ENCODE peak calls at places on chromosomes 11 and 22, in six cellular contexts. B is HFF-Myc, G is adrenal gland, Y is mammary epithelial cell, S is cardiac muscle cell, C is psoas muscle. R is an unnamed sample.

GRCh38 chr22:49156662-49157285 is 670.9 kb downstream of the BRD1 start:
- DNase-seq in B (no peak), G (no peak), Y (no peak), S (no peak), C (no peak), R (peak)

GRCh38 chr22:35301370-35301874 is 1.7 kb downstream of the TOM1 start:
- DNase-seq in B (no peak), G (peak), Y (peak), S (peak), C (peak), R (peak)

GRCh38 chr22:44200451-44200850 is 19.7 kb downstream of the PARVG start:
- DNase-seq in B (no peak), G (no peak), Y (no peak), S (no peak), C (no peak), R (no peak)

GRCh38 chr11:69218271-69218682 is 62.5 kb downstream of the SMIM38 start:
- DNase-seq in B (peak), G (no peak), Y (no peak), S (no peak), C (no peak), R (no peak)

GRCh38 chr11:75597636-75598035 is 35.6 kb downstream of the SERPINH1 start:
- DNase-seq in B (no peak), G (no peak), Y (peak), S (peak), C (no peak), R (peak)

GRCh38 chr22:20583471-20583922 is 76.1 kb downstream of the MED15 start:
- DNase-seq in B (no peak), G (peak), Y (no peak), S (no peak), C (no peak), R (no peak)

GRCh38 chr11:56932572-56933235 is 56.0 kb upstream of the OR5AK2 start:
- DNase-seq in B (no peak), G (no peak), Y (peak), S (peak), C (no peak), R (peak)

GRCh38 chr22:21568207-21569075 is 927 bp downstream of the UBE2L3 start:
- DNase-seq in B (no peak), G (peak), Y (no peak), S (peak), C (no peak), R (no peak)

GRCh38 chr11:73361953-73362776 is 14.0 kb upstream of the RELT start:
- DNase-seq in B (no peak), G (no peak), Y (no peak), S (no peak), C (no peak), R (no peak)

GRCh38 chr11:17918049-17918605 is 94.7 kb downstream of the SERGEF start:
- DNase-seq in B (no peak), G (no peak), Y (no peak), S (no peak), C (no peak), R (no peak)

GRCh38 chr11:125433454-125434121 is 62.5 kb downstream of the FEZ1 start:
- DNase-seq in B (peak), G (peak), Y (peak), S (peak), C (peak), R (peak)

GRCh38 chr22:27107824-27108223 is 450.4 kb downstream of the MIAT start:
- DNase-seq in B (peak), G (peak), Y (peak), S (peak), C (peak), R (peak)

GRCh38 chr11:35305670-35306382 is 113.5 kb downstream of the SLC1A2 start:
- DNase-seq in B (no peak), G (peak), Y (no peak), S (peak), C (no peak), R (peak)

GRCh38 chr22:20418211-20418788 is 19.3 kb downstream of the SCARF2 start:
- DNase-seq in B (no peak), G (peak), Y (peak), S (peak), C (peak), R (peak)

GRCh38 chr11:28535677-28536076 is 427.5 kb downstream of the METTL15 start:
- DNase-seq in B (no peak), G (no peak), Y (peak), S (no peak), C (no peak), R (peak)

GRCh38 chr11:111512296-111513239 is at the start of gene BTG4:
- DNase-seq in B (no peak), G (peak), Y (no peak), S (peak), C (peak), R (no peak)

GRCh38 chr22:48943567-48944432 is 883.9 kb downstream of the BRD1 start:
- DNase-seq in B (no peak), G (no peak), Y (no peak), S (no peak), C (no peak), R (no peak)

GRCh38 chr11:56642339-56642738 is at the start of gene OR5AP2:
- DNase-seq in B (no peak), G (no peak), Y (no peak), S (no peak), C (no peak), R (no peak)

GRCh38 chr11:34274712-34275398 is 83.0 kb downstream of the ABTB2 start:
- DNase-seq in B (peak), G (peak), Y (peak), S (peak), C (peak), R (peak)

GRCh38 chr22:42773161-42773560 is 52.5 kb upstream of the A4GALT start:
- DNase-seq in B (no peak), G (no peak), Y (no peak), S (no peak), C (no peak), R (no peak)

GRCh38 chr11:109425554-109425953 is 3.6 kb downstream of the C11orf87 start:
- DNase-seq in B (no peak), G (no peak), Y (no peak), S (no peak), C (no peak), R (no peak)
- TF ChIP-seq CTCF in B (no peak), G (no peak), Y (peak), S (peak), C (no peak), R (no peak)

GRCh38 chr22:40107244-40107643 is 70.5 kb upstream of the TNRC6B start:
- DNase-seq in B (no peak), G (no peak), Y (no peak), S (no peak), C (no peak), R (no peak)
- H3K4me3 ChIP-seq in B (peak), G (peak), Y (peak), S (no peak), C (peak), R (no peak)

DNA sequence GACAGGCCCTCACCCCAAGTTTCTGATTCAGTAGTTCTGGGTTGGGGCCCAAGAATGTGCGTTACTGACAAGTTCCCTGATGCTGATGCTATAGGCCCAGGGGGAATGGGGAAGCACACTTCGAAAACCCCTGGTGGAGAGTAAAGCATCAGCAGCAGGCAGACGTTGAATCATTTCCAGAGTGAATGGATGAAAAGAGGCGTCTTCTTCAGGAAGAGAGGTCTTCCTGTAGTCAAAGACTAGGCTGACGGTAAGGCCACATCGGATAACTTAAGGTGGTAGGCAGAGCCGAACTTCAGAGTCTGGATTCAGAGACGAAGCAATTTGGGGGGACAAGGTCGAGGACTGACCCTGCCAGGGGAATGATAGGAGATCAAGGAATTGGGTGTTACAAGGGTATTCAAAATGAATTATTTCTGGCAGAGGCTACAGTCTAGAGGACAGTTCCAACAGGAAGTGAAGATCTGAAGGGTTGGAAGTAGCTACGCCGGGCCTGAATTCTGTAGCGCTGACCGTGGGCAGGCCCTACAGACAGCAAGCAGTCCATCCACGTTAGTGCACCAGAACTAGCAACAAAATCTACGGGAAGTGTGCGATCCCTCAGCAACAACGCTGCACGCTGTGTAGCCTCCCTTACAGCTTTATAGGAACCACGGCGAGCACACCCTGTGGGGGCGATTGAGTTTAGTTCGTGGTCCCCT is 862 bp upstream of the CENATAC start:
- DNase-seq in B (no peak), G (no peak), Y (peak), S (peak), C (no peak), R (no peak)
- TF ChIP-seq CTCF in B (peak), G (peak), Y (peak), S (peak), C (no peak), R (peak)

GRCh38 chr11:119205574-119206511 is at the start of gene CBL:
- DNase-seq in B (peak), G (peak), Y (peak), S (peak), C (peak), R (peak)
- H3K4me3 ChIP-seq in B (peak), G (peak), Y (peak), S (peak), C (peak), R (peak)

GRCh38 chr22:24106385-24107381 is 74.6 kb upstream of the SUSD2 start:
- DNase-seq in B (no peak), G (no peak), Y (no peak), S (no peak), C (no peak), R (no peak)
- TF ChIP-seq CTCF in B (peak), G (peak), Y (no peak), S (peak), C (peak), R (no peak)

DNA sequence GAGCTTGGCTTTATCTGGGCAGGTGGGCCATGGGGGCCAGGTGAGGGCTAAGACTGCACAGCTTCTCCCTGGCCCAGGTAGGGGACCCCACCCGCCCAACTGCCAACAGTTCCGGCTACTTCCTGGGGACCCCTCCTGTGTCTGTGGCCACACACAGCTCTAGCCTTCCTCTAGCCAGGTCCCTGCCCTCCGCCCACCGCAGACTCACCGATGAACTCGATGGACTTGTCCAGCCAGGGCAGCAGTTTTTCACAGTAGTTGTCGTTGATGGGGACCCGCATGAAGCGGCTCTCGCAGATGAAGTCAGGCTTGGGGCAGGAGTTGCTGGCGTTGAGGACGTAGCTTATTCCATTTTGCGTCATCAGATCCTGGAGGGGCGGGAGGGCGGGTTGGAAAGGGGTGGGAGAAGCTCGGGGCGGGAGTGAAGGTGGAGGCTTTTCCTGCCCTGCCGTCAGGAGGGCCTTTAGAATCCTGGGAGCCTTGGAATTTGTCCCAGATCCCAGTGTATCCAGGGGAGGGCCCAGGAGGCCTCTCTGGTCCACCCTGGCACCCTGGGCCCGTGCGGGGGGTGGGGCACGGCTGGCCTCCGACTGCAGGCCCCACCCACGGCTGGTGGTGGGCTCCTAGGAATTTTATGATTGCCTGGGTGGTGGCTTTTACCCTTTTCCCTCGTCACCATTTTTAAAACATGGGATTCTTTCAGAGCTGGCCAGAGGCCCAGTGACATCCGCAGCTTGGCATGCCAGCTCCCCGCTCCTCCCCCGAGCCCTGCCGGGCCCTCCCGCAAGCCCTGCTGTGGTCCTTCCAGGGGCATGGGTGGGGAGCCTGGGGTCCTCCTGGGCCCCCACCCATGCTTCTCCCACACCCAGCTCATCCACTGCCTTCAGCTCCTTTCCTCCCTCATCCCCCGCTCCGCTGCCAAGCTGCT is 13.9 kb downstream of the DUSP8 start:
- DNase-seq in B (no peak), G (peak), Y (no peak), S (peak), C (peak), R (peak)
- H3K4me3 ChIP-seq in B (no peak), G (no peak), Y (no peak), S (no peak), C (peak), R (no peak)

GRCh38 chr11:94857337-94857736 is 89.2 kb downstream of the AMOTL1 start:
- DNase-seq in B (no peak), G (no peak), Y (no peak), S (no peak), C (no peak), R (no peak)

GRCh38 chr11:94853836-94854235 is 85.7 kb downstream of the AMOTL1 start:
- DNase-seq in B (no peak), G (no peak), Y (no peak), S (no peak), C (no peak), R (no peak)

GRCh38 chr11:94854770-94855633 is 86.8 kb downstream of the AMOTL1 start:
- DNase-seq in B (no peak), G (no peak), Y (no peak), S (no peak), C (no peak), R (no peak)

GRCh38 chr11:94858012-94858705 is 90.0 kb downstream of the AMOTL1 start:
- DNase-seq in B (no peak), G (no peak), Y (no peak), S (no peak), C (no peak), R (no peak)

DNA sequence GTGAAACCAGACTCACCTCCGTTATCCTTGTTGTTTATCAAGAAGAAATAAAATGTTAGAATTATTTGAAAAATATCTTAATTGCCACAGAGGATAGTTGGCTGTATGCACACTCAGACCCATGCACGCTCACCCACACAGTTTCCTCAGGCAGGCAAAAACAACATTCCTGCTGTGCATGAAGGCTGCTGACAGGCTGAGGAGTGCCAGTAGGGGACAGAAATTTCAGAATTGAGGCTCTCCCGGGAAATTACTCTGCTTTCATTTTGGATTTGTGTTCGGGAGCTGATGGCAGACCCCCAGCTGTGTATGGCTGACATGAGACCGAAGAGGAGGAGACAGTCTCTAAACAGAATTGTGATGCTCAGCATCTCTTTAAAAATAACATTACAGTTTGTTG is 87.5 kb downstream of the AMOTL1 start:
- DNase-seq in B (no peak), G (no peak), Y (no peak), S (peak), C (no peak), R (no peak)
- TF ChIP-seq CTCF in B (no peak), G (no peak), Y (no peak), S (no peak), C (no peak), R (no peak)

DNA sequence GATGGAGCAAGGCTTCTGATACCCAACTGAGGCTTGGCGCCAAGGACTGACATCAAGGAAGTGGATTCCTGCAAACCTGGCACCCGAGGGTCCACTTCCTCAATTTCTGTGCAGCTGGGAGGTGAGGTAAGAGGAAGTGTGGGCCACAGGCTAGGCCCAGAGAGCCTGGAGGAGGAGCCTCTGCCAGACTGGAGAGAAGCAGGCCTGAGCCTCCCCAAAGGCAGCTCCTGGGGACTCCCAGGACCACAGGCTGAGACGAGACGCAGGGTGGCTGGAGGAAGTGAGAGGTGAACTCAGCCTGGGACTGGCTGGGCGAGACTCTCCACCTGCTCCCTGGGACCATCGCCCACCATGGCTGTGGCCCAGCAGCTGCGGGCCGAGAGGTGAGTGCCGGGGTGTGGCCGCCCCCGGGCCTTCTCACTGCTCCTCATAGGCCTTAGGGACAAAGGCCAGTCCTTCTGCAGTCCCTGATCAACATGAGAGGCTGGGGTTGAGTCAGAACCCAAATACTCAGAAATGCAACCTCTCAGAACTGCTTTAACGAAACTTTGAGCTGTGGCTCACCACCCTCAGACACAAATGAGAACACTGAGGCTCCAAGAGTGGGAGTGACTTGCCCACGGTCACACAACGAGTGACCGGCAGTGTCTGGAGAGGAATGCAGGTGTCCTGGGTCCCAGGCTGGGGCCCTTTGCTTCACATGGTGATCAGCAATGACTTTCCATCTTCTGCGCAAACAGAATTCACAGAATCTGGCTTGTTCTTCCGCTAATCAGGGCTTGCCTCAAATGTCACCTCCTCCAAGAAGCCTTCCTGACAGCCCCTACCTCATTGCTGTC is at the start of gene NCF4:
- DNase-seq in B (no peak), G (peak), Y (no peak), S (no peak), C (peak), R (no peak)
- H3K4me3 ChIP-seq in B (no peak), G (peak), Y (no peak), S (no peak), C (peak), R (no peak)

R was measured in bronchial epithelial cell.